ENCODE peak calls at places on chromosomes 11 and 22, in four cellular contexts. W, X, E and I are unnamed samples.

GRCh38 chr22:49664371-49664881 is 163.2 kb downstream of the BRD1 start:
- DNase-seq in X (no peak), E (peak; percentile 34), W (no peak), I (no peak)

GRCh38 chr11:128338806-128339205 is 248.6 kb downstream of the ETS1 start:
- DNase-seq in E (no peak), W (no peak), X (no peak), I (no peak)

GRCh38 chr11:373716-374551 is 4.6 kb downstream of the B4GALNT4 start:
- DNase-seq in W (no peak), E (no peak), X (peak; percentile 38), I (no peak)

GRCh38 chr11:46528445-46529085 is 65.3 kb downstream of the AMBRA1 start:
- DNase-seq in W (no peak), E (no peak), X (no peak), I (no peak)

GRCh38 chr11:64924910-64925284 is 408 bp downstream of the PPP2R5B start:
- DNase-seq in E (no peak), X (no peak), W (no peak), I (no peak)

GRCh38 chr11:2898366-2899079 is 12.9 kb upstream of the CDKN1C start:
- DNase-seq in X (peak; percentile 73), W (no peak), E (peak; percentile 46), I (peak; percentile 44)

GRCh38 chr11:122816701-122817100 is 21.6 kb upstream of the CRTAM start:
- DNase-seq in X (no peak), E (no peak), W (no peak), I (no peak)

GRCh38 chr11:44474702-44475101 is 90.8 kb upstream of the CD82 start:
- DNase-seq in X (no peak), E (no peak), W (no peak), I (no peak)

GRCh38 chr11:42054351-42054750 is 594.9 kb upstream of the LRRC4C start:
- DNase-seq in X (no peak), E (no peak), W (no peak), I (no peak)

GRCh38 chr11:75851203-75851602 is 36.2 kb downstream of the UVRAG start:
- DNase-seq in W (no peak), X (no peak), E (no peak), I (no peak)

GRCh38 chr11:79957702-79958101 is 516.9 kb upstream of the TENM4 start:
- DNase-seq in E (no peak), W (no peak), X (no peak), I (no peak)

GRCh38 chr11:30091246-30091645 is 74.4 kb upstream of the KCNA4 start:
- DNase-seq in E (no peak), W (no peak), X (no peak), I (no peak)

GRCh38 chr22:19853879-19854777 is 546 bp downstream of the GNB1L start:
- DNase-seq in E (no peak), X (no peak), W (peak; percentile 20), I (no peak)

GRCh38 chr22:30314918-30315317 is 11.8 kb downstream of the TBC1D10A start:
- DNase-seq in W (no peak), X (no peak), E (no peak), I (no peak)

DNA sequence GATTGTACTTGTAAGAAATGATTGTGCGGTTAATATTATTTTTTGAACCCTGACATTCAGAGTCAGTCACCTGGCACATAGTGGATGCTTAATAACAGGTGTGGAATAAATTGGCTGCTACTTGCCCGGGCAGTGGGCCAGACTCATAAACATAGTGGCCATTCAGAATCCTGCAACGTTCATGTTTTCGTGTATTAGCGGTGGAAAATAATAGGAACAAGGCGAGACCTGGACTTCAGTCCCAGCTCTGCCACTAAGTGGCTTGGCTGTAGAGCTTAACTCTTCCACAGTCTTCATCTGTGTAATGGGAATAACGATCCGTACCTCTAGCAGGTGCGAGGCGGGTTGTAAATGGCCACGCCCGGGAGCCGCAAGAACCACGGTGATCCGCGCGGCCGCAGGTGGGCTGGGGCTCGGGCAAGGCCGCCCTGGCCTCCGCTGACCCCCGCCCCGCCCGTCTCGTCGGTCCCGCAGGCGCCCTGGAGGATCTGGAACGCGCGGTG is 761 bp upstream of the TMEM25 start:
- DNase-seq in E (no peak), W (no peak), X (no peak), I (no peak)
- TF ChIP-seq CTCF in E (no peak), W (no peak), X (no peak), I (no peak)

DNA sequence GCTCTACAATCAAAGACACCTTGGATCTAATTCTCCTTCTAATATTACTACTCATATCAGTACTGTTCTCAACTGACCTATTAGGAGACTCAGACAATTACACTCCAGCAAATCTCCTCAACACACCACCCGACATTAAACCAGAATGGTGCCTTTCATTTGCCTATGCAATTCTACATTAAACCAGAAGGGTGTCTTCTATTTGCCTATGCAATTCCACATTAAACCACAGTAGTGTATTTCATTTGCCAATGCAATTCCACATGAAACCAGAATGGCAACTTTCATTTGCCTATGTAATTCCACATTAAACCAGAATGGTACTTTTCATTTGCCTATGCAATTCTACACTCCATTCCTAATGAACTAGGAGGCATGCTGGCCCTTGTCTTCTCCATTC is 15.3 kb upstream of the APOL3 start:
- DNase-seq in E (no peak), X (no peak), W (no peak), I (no peak)
- TF ChIP-seq CTCF in E (no peak), X (no peak), W (peak; percentile 23), I (no peak)

DNA sequence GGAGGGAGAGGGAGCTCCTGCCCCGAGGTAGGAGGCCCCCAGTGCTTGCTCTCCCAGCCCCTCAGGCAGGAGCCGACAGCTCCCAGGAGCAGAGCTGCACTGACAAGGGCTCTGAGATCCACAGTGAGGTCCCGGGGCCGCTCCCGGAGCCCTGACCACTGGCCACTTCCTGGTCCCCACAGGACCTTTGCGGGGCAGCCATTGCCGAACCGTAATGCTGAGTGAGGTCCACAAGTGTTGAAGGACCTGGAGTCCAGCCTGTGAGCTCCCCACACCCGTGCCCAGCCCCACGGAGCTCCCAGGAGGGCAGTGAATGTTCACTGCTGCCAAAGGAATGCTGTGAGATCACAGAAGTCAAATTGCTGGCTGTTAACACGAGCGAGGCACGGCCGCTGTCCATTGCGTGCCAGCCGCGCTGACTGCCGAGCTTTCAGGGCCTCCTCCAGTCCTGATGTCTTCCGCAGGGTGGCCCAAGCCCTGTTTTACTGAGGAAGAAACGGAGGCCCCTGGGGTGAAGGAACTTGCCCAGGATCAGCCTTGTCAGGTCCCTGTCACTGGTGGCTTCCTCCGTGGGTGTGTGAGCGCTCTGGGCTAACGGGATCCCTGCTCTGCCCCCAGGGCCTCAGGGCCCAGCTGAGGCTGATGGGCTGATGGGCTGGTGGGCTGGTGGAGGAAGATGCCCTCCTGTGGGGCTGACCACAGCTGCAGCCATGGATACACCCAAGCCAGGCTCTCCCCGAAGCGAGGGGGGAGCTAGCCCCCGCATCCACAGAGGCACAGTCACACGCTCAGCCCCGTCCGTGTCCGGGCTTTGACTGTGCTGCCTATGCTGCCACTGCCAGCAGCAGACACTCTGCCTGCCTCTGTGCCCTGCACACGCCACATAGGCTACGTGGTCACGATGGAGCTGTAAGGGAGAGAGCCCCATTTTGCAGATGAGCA is 70.8 kb downstream of the WNT7B start:
- DNase-seq in X (no peak), E (no peak), W (no peak), I (no peak)
- TF ChIP-seq CTCF in X (no peak), E (no peak), W (no peak), I (no peak)

GRCh38 chr11:5394091-5394490 is 10.5 kb downstream of the OR51M1 start:
- DNase-seq in W (no peak), E (no peak), X (no peak), I (no peak)

GRCh38 chr11:5384335-5384734 is 723 bp downstream of the OR51M1 start:
- DNase-seq in X (no peak), W (no peak), E (no peak), I (no peak)

DNA sequence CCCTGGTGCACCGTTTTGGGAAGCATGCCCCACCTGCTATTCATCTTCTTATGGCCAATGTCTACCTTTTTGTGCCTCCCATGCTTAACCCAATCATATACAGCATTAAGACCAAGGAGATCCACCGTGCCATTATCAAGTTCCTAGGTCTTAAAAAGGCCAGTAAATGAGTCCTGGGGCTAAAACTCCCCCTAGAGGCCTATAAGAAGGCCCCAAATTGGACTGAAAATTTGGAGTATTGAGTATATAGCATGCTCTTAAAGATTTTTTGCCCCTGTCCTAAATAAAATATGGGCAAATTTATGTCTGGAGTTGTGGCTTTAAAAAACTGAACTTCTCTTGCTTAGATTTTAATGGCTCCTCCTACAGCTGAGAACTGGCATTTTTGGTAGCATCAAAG is 6.6 kb downstream of the OR51M1 start:
- DNase-seq in X (no peak), W (no peak), E (no peak), I (no peak)
- TF ChIP-seq CTCF in X (no peak), W (no peak), E (no peak), I (no peak)

GRCh38 chr11:58905716-58906547 is 33.4 kb upstream of the GLYATL1 start:
- DNase-seq in W (no peak), X (peak; percentile 44), E (no peak), I (no peak)
- TF ChIP-seq CTCF in W (peak; percentile 18), X (no peak), E (no peak), I (no peak)

GRCh38 chr11:78034623-78035022 is 11.5 kb upstream of the KCTD14 start:
- DNase-seq in W (no peak), X (no peak), E (no peak), I (no peak)
- TF ChIP-seq CTCF in W (no peak), X (no peak), E (no peak), I (no peak)